ENCODE peak calls at places on chromosomes 12 and 14, in nine cellular contexts. P is osteoblast; L is CD8-positive, alpha-beta T cell; W is uterus; D is CD8-positive, alpha-beta memory T cell; B is MG63; X is kidney; G is tibial artery; E is transverse colon. T is an unnamed sample. For H3K9me3, the result is how much of the 10 kb centered on the place peaks cover.

GRCh38 chr12:14773685-14774073 is 29.6 kb downstream of the WBP11 start:
- DNase-seq in P (no peak), L (no peak), W (peak), D (no peak), B (no peak), X (peak), G (peak), E (no peak), T (no peak)

GRCh38 chr14:62162998-62163589 is 400.9 kb downstream of the SNAPC1 start:
- DNase-seq in P (peak), L (no peak), W (no peak), D (no peak), B (no peak), X (no peak), G (no peak), E (no peak), T (no peak)

GRCh38 chr12:114919479-114919878 is 235.5 kb upstream of the TBX3 start:
- DNase-seq in P (no peak), L (no peak), W (no peak), D (no peak), B (no peak), X (no peak), G (no peak), E (no peak), T (no peak)

GRCh38 chr12:128729628-128730121 is 94.1 kb downstream of the SLC15A4 start:
- DNase-seq in P (no peak), L (no peak), W (no peak), D (no peak), B (peak), X (no peak), G (no peak), E (no peak), T (no peak)

GRCh38 chr12:6688543-6688999 is 604 bp downstream of the ZNF384 start:
- DNase-seq in P (no peak), L (no peak), W (no peak), D (no peak), B (peak), X (peak), G (no peak), E (peak), T (peak)

GRCh38 chr14:101962503-101962874 is 1.9 kb upstream of the DYNC1H1 start:
- DNase-seq in P (peak), L (no peak), W (peak), D (no peak), B (peak), X (peak), G (peak), E (peak), T (no peak)

GRCh38 chr14:63295991-63296630 is 22.6 kb downstream of the GPHB5 start:
- DNase-seq in P (no peak), L (no peak), W (no peak), D (no peak), B (no peak), X (no peak), G (no peak), E (no peak), T (no peak)

GRCh38 chr14:96225745-96226151 is 21.1 kb downstream of the BDKRB2 start:
- DNase-seq in P (peak), L (no peak), W (no peak), D (no peak), B (peak), X (peak), G (no peak), E (peak), T (no peak)

GRCh38 chr14:29743566-29743965 is 184.1 kb downstream of the PRKD1 start:
- DNase-seq in P (no peak), L (no peak), W (peak), D (no peak), B (no peak), X (no peak), G (peak), E (no peak), T (no peak)

GRCh38 chr12:110743571-110744093 is 941 bp upstream of the PPP1CC start:
- DNase-seq in P (peak), L (no peak), W (peak), D (no peak), B (peak), X (peak), G (peak), E (peak), T (no peak)

GRCh38 chr12:132146098-132146497 is 1.8 kb downstream of the NOC4L start:
- DNase-seq in P (peak), L (no peak), W (no peak), D (no peak), B (no peak), X (peak), G (no peak), E (no peak), T (no peak)

GRCh38 chr12:131917139-131917710 is 11.9 kb upstream of the PUS1 start:
- DNase-seq in P (peak), L (no peak), W (no peak), D (no peak), B (no peak), X (no peak), G (no peak), E (no peak), T (no peak)

GRCh38 chr14:65658202-65658601 is 245.7 kb downstream of the FUT8 start:
- DNase-seq in P (no peak), L (no peak), W (no peak), D (no peak), B (no peak), X (no peak), G (no peak), E (no peak), T (no peak)

GRCh38 chr12:8108808-8109398 is 14.5 kb upstream of the CLEC4A start:
- DNase-seq in P (no peak), L (peak), W (peak), D (peak), B (peak), X (peak), G (peak), E (peak), T (peak)

DNA sequence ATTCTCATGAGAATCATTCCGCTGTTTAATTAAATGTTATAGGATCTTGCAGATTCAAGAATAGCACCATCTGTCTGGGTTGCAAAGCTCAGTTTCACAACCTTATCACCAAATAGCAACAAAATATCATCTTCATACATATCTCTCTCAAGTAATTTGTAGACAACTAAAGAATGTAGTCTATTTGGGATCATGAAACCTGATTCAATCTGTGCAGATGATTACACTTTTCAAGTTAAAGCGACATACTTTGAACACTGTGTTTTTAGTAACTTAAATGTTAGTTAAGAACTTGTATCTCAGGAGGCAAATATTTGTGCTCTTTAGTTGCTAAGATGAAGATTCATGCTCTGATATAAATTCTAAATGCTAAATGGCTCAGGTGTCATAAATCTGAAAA is 14.8 kb downstream of the MED13L start:
- DNase-seq in P (no peak), L (no peak), W (no peak), D (no peak), B (no peak), X (no peak), G (no peak), E (no peak), T (no peak)
- H3K9me3 ChIP-seq in P (under half), L (under half), W (under half), D (under half), B (under half), X (under half), G (under half), E (under half), T (under half)

GRCh38 chr14:34750233-34750632 is 35.8 kb upstream of the CFL2 start:
- DNase-seq in P (no peak), L (no peak), W (no peak), D (no peak), B (no peak), X (no peak), G (no peak), E (no peak), T (no peak)

GRCh38 chr14:34749408-34749807 is 35.0 kb upstream of the CFL2 start:
- DNase-seq in P (no peak), L (no peak), W (no peak), D (no peak), B (no peak), X (no peak), G (no peak), E (no peak), T (no peak)

GRCh38 chr14:34750670-34751069 is 36.3 kb upstream of the CFL2 start:
- DNase-seq in P (peak), L (no peak), W (no peak), D (no peak), B (no peak), X (no peak), G (no peak), E (no peak), T (no peak)

GRCh38 chr14:34754687-34755086 is 40.3 kb upstream of the CFL2 start:
- DNase-seq in P (no peak), L (no peak), W (no peak), D (no peak), B (no peak), X (no peak), G (no peak), E (no peak), T (no peak)

GRCh38 chr14:34755215-34755614 is 40.8 kb upstream of the CFL2 start:
- DNase-seq in P (no peak), L (no peak), W (no peak), D (no peak), B (no peak), X (no peak), G (no peak), E (no peak), T (no peak)
- H3K9me3 ChIP-seq in P (under half), L (under half), W (under half), D (under half), B (under half), X (under half), G (under half), E (under half), T (under half)

GRCh38 chr12:51192284-51192671 is 19.3 kb upstream of the TFCP2 start:
- DNase-seq in P (no peak), L (no peak), W (no peak), D (no peak), B (no peak), X (no peak), G (no peak), E (no peak), T (no peak)
- H3K9me3 ChIP-seq in P (under half), L (under half), W (under half), D (under half), B (under half), X (under half), G (under half), E (under half), T (under half)

DNA sequence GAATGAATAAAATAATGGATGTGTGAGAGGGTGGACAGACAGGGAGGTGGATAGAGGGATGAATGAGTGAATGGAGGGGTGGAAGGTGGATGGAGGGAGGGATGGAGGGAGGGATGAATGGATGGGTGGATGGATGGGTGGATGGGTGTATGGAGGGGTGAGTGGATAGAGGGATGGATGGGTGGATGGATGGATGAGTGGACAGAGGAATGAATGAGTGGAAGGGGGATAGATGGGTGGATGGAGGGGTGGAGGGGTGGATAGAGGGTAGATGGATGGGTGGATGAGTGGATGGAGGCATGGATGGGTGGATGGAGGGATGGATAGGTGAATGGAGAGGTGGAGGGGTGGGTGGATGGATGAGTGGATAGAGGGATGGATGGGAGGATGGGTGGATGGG is 47.9 kb upstream of the NOS1 start:
- DNase-seq in P (no peak), L (no peak), W (no peak), D (no peak), B (no peak), X (no peak), G (no peak), E (no peak), T (no peak)
- H3K9me3 ChIP-seq in P (under half), L (under half), W (under half), D (under half), B (under half), X (under half), G (under half), E (under half), T (under half)

GRCh38 chr14:39416072-39416471 is 16.2 kb downstream of the FBXO33 start:
- DNase-seq in P (no peak), L (no peak), W (no peak), D (no peak), B (no peak), X (no peak), G (no peak), E (no peak), T (no peak)
- H3K9me3 ChIP-seq in P (under half), L (under half), W (under half), D (under half), B (under half), X (under half), G (under half), E (under half), T (under half)

GRCh38 chr12:37546206-37546605 is 770.4 kb upstream of the ALG10B start:
- DNase-seq in P (no peak), L (no peak), W (no peak), D (no peak), B (no peak), X (no peak), G (no peak), E (no peak), T (no peak)
- H3K9me3 ChIP-seq in P (under half), L (under half), W (under half), D (under half), B (under half), X (under half), G (under half), E (under half), T (under half)

GRCh38 chr14:32650665-32651064 is 288.0 kb upstream of the NPAS3 start:
- DNase-seq in P (no peak), L (no peak), W (no peak), D (no peak), B (no peak), X (no peak), G (no peak), E (no peak), T (no peak)

GRCh38 chr14:32657081-32657480 is 281.6 kb upstream of the NPAS3 start:
- DNase-seq in P (no peak), L (no peak), W (no peak), D (no peak), B (peak), X (peak), G (peak), E (peak), T (no peak)

GRCh38 chr14:32650030-32650429 is 288.6 kb upstream of the NPAS3 start:
- DNase-seq in P (no peak), L (no peak), W (no peak), D (no peak), B (no peak), X (no peak), G (no peak), E (no peak), T (no peak)

GRCh38 chr14:32656609-32657008 is 282.1 kb upstream of the NPAS3 start:
- DNase-seq in P (no peak), L (no peak), W (no peak), D (no peak), B (no peak), X (no peak), G (no peak), E (no peak), T (no peak)

DNA sequence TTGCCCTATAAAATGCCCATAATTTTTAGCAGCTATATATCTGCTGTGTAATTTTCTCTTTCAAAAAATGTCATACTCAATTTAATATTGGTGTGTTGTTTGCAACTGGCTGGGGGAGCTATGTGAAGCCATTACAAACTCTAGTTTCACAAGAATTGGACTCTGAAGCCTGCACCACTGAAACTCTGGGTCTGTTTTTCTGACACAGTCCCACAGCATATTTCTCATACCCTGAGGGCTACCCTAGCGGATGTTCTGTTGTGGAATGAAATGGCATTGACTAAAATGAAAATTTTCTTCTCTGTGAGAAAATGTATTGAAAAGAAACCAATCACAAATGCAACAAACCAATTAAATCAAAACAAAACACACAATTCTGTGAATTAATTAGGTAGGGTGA is 284.6 kb upstream of the NPAS3 start:
- DNase-seq in P (no peak), L (no peak), W (no peak), D (no peak), B (no peak), X (no peak), G (no peak), E (no peak), T (no peak)
- H3K9me3 ChIP-seq in P (under half), L (under half), W (under half), D (under half), B (under half), X (under half), G (under half), E (under half), T (under half)

DNA sequence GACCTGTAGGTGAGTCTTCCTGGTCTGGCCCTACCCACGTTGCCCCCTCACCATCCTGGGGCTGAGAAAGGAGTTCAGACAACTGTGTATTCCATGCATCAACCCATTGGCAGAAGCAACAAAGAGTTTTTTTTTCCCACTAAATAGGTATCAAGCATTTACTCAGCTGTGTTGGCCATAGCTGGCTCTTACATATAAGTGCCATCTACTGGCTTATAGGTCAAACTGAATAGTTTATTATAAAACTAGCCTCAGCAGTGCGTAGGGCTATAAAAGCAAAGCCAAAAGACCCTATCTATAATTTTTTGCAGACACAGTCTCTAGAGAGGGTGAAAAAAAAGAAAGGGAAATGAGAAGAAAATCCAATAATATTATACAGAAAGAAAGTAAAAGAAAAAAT is 765.2 kb upstream of the MGAT4C start:
- DNase-seq in P (no peak), L (no peak), W (no peak), D (no peak), B (no peak), X (no peak), G (no peak), E (no peak), T (peak)
- H3K9me3 ChIP-seq in P (under half), L (under half), W (under half), D (under half), B (under half), X (under half), G (under half), E (under half), T (under half)

DNA sequence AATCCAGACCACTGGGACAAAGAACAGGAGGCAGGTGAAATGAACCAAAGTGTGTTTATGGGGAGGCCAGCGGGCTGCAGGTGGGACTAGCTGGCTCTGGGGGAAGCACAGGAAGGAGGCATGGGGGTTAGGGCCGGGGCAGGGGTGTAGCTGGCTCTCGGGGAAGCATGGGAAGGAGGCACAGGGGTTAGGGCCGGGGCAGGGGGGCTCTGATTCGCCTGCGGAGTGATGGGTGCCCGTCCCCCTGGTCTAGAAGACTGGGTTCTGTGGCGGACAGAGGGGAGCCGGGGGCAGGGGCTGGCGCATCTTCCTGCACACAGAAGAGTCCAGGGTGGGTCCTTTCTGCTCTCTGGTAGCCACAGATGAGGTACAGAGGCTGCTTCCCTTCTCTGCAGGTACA is 310.3 kb downstream of the TMEM121 start:
- DNase-seq in P (no peak), L (no peak), W (no peak), D (no peak), B (no peak), X (peak), G (no peak), E (no peak), T (no peak)
- H3K9me3 ChIP-seq in P (under half), L (under half), W (under half), D (under half), B (under half), X (under half), G (under half), E (under half), T (under half)

GRCh38 chr14:40679256-40679655 is 927.4 kb upstream of the LRFN5 start:
- DNase-seq in P (no peak), L (no peak), W (no peak), D (no peak), B (no peak), X (no peak), G (no peak), E (no peak), T (no peak)

GRCh38 chr14:40685764-40686163 is 920.9 kb upstream of the LRFN5 start:
- DNase-seq in P (no peak), L (no peak), W (no peak), D (no peak), B (no peak), X (no peak), G (no peak), E (no peak), T (no peak)

GRCh38 chr14:40684328-40684727 is 922.3 kb upstream of the LRFN5 start:
- DNase-seq in P (no peak), L (no peak), W (no peak), D (no peak), B (no peak), X (no peak), G (no peak), E (no peak), T (no peak)

DNA sequence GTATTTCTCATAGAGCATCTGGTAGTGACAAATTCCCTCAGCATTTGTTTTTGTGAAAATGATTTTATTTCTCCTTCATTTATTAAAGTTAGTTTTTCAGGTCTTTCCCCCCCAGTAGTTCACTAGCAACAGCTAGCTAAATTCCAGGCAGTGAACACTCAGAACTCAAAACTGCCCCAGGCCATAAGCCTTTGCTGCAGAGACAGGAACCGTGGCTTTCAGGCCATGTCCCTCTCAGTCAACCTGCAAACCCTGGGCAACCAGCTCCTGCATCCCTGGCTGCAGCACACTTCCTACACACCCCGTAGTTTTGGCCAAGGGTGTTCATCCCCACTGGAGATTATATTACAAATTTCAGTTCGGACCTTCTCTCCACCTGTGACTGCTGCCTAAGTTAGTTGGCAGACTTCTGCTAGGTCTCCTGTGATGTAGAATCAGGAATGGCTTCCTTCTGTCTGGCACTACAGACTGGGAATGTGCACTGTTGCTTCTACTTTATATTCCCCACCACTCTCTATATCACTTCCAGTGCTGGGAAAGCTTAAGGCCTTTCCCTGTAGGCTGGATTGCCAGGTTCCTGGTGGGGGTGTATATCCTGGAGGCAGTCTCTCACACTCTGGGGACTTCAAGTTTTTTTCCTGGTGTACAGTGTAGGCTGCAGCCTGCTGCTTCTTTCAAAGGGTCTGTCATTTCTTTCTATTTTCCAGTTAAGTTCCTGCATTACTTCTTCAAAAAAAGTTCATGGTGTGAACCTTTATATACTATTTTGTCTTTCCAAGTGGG is 924.4 kb upstream of the LRFN5 start:
- DNase-seq in P (no peak), L (no peak), W (no peak), D (no peak), B (no peak), X (no peak), G (no peak), E (no peak), T (no peak)
- H3K9me3 ChIP-seq in P (under half), L (under half), W (under half), D (under half), B (under half), X (under half), G (under half), E (under half), T (under half)

T was measured in CD4-positive, alpha-beta memory T cell.